ENCODE peak calls at places on chromosome 7, in five cellular contexts. F is HAP-1; B is CD4-positive, alpha-beta T cell; V is stimulated activated CD4-positive, alpha-beta T cell treated with anti-CD3 and anti-CD28 coated beads, Interleukin-4, amount 100 ng/mL, for 48 hours; Y is mesenchymal stem cell. O is an unnamed sample.

GRCh38 chr7:28993371-28993770 is 35.2 kb upstream of the TRIL start:
- DNase-seq in F (no peak), B (no peak), V (no peak), Y (no peak), O (no peak)

GRCh38 chr7:92292981-92293380 is 47.2 kb downstream of the ANKIB1 start:
- DNase-seq in F (peak), B (no peak), V (no peak), Y (no peak), O (no peak)

GRCh38 chr7:6015917-6016652 is 7.0 kb downstream of the AIMP2 start:
- DNase-seq in F (no peak), B (no peak), V (no peak), Y (peak), O (no peak)

GRCh38 chr7:97421307-97421905 is 303.9 kb downstream of the SDHAF3 start:
- DNase-seq in F (no peak), B (no peak), V (no peak), Y (no peak), O (no peak)

GRCh38 chr7:140025814-140026433 is 36.8 kb downstream of the PARP12 start:
- DNase-seq in F (no peak), B (no peak), V (no peak), Y (no peak), O (no peak)

GRCh38 chr7:135712182-135712782 is 15.7 kb downstream of the SLC13A4 start:
- DNase-seq in F (no peak), B (no peak), V (no peak), Y (no peak), O (no peak)

GRCh38 chr7:114653391-114654088 is 238.9 kb downstream of the FOXP2 start:
- DNase-seq in F (no peak), B (no peak), V (no peak), Y (no peak), O (no peak)

GRCh38 chr7:44236333-44236728 is 35.6 kb downstream of the YKT6 start:
- DNase-seq in F (no peak), B (no peak), V (no peak), Y (no peak), O (no peak)

O was measured in T follicular helper cell.